ENCODE peak calls at places on chromosomes 7 and 10, in eight cellular contexts. Q is HepG2, Z is Peyer's patch, P is A549, K is GM12892, N is upper lobe of left lung, W is adrenal gland, B is tibial nerve. R is an unnamed sample.

GRCh38 chr7:5248201-5248885 is 34.4 kb upstream of the SLC29A4 start:
- DNase-seq in Q (no peak), Z (peak), P (no peak), K (no peak), N (peak), W (peak), B (no peak), R (no peak)

GRCh38 chr7:44132039-44132438 is 8.7 kb upstream of the POLD2 start:
- DNase-seq in Q (no peak), Z (no peak), P (no peak), K (no peak), N (no peak), W (no peak), B (no peak), R (no peak)

GRCh38 chr7:138900040-138900828 is 81.0 kb downstream of the KIAA1549 start:
- DNase-seq in Q (no peak), Z (no peak), P (no peak), K (no peak), N (no peak), W (peak), B (no peak), R (no peak)

GRCh38 chr10:115981056-115981455 is 291.9 kb downstream of the GFRA1 start:
- DNase-seq in Q (no peak), Z (no peak), P (no peak), K (no peak), N (no peak), W (no peak), B (no peak), R (no peak)

GRCh38 chr7:11613292-11613930 is 218.6 kb downstream of the THSD7A start:
- DNase-seq in Q (no peak), Z (no peak), P (no peak), K (no peak), N (no peak), W (no peak), B (no peak), R (no peak)

GRCh38 chr7:138981332-138982203 is at the start of gene KIAA1549:
- DNase-seq in Q (peak), Z (peak), P (peak), K (peak), N (peak), W (peak), B (no peak), R (peak)

GRCh38 chr7:15015545-15016314 is 113.2 kb upstream of the DGKB start:
- DNase-seq in Q (peak), Z (no peak), P (peak), K (no peak), N (no peak), W (peak), B (no peak), R (peak)

GRCh38 chr7:67302113-67303039 is 305.7 kb downstream of the TYW1 start:
- DNase-seq in Q (peak), Z (peak), P (peak), K (peak), N (peak), W (peak), B (peak), R (peak)

GRCh38 chr7:136103545-136104268 is 126.5 kb upstream of the MTPN start:
- DNase-seq in Q (no peak), Z (no peak), P (no peak), K (no peak), N (no peak), W (no peak), B (no peak), R (no peak)

GRCh38 chr7:102974366-102975236 is 61.8 kb downstream of the LRRC17 start:
- DNase-seq in Q (no peak), Z (no peak), P (no peak), K (no peak), N (no peak), W (no peak), B (no peak), R (no peak)

GRCh38 chr10:32253300-32253699 is 93.7 kb downstream of the EPC1 start:
- DNase-seq in Q (no peak), Z (no peak), P (peak), K (no peak), N (no peak), W (no peak), B (no peak), R (peak)

GRCh38 chr10:102959399-102959798 is 41.3 kb downstream of the CNNM2 start:
- DNase-seq in Q (no peak), Z (no peak), P (no peak), K (no peak), N (no peak), W (no peak), B (no peak), R (no peak)

GRCh38 chr10:96017227-96017687 is 26.1 kb upstream of the CCNJ start:
- DNase-seq in Q (peak), Z (no peak), P (peak), K (peak), N (no peak), W (no peak), B (no peak), R (peak)

GRCh38 chr10:13039761-13040160 is 38.2 kb upstream of the CCDC3 start:
- DNase-seq in Q (no peak), Z (no peak), P (no peak), K (no peak), N (no peak), W (no peak), B (no peak), R (no peak)

GRCh38 chr7:101733713-101734475 is 83.5 kb upstream of the CUX1 start:
- DNase-seq in Q (peak), Z (peak), P (no peak), K (no peak), N (peak), W (peak), B (no peak), R (peak)

GRCh38 chr10:77056650-77057049 is 581.0 kb downstream of the KCNMA1 start:
- DNase-seq in Q (no peak), Z (no peak), P (no peak), K (no peak), N (no peak), W (no peak), B (no peak), R (no peak)

GRCh38 chr7:72405871-72406270 is 6.3 kb downstream of the CALN1 start:
- DNase-seq in Q (no peak), Z (no peak), P (no peak), K (no peak), N (peak), W (no peak), B (no peak), R (no peak)

GRCh38 chr10:89414146-89414878 is at the start of gene IFIT5:
- DNase-seq in Q (peak), Z (peak), P (peak), K (peak), N (peak), W (peak), B (peak), R (peak)

GRCh38 chr7:2522780-2523433 is 3.3 kb downstream of the LFNG start:
- DNase-seq in Q (peak), Z (peak), P (peak), K (no peak), N (peak), W (no peak), B (no peak), R (peak)

GRCh38 chr10:71810048-71810750 is 36.9 kb upstream of the VSIR start:
- DNase-seq in Q (no peak), Z (no peak), P (no peak), K (no peak), N (no peak), W (no peak), B (no peak), R (no peak)

GRCh38 chr10:37754538-37755323 is 102.7 kb downstream of the ZNF248 start:
- DNase-seq in Q (peak), Z (no peak), P (peak), K (no peak), N (no peak), W (peak), B (no peak), R (peak)

GRCh38 chr10:72692897-72693598 is 1.1 kb downstream of the MCU start:
- DNase-seq in Q (no peak), Z (no peak), P (no peak), K (no peak), N (no peak), W (no peak), B (no peak), R (no peak)

GRCh38 chr10:93235686-93236085 is 162.0 kb downstream of the CYP26A1 start:
- DNase-seq in Q (peak), Z (no peak), P (peak), K (no peak), N (no peak), W (peak), B (no peak), R (peak)

GRCh38 chr7:45157653-45158401 is at the start of gene RAMP3:
- DNase-seq in Q (no peak), Z (no peak), P (no peak), K (no peak), N (peak), W (no peak), B (no peak), R (no peak)

GRCh38 chr10:95477175-95477520 is 84.0 kb downstream of the SORBS1 start:
- DNase-seq in Q (no peak), Z (no peak), P (no peak), K (no peak), N (no peak), W (no peak), B (no peak), R (no peak)

GRCh38 chr10:17409170-17409733 is 45.1 kb downstream of the ST8SIA6 start:
- DNase-seq in Q (peak), Z (no peak), P (peak), K (no peak), N (no peak), W (no peak), B (no peak), R (no peak)

GRCh38 chr10:131050162-131050766 is 261.3 kb downstream of the TCERG1L start:
- DNase-seq in Q (no peak), Z (no peak), P (no peak), K (no peak), N (no peak), W (no peak), B (no peak), R (no peak)

GRCh38 chr7:80078159-80078731 is 56.4 kb upstream of the GNAI1 start:
- DNase-seq in Q (no peak), Z (no peak), P (no peak), K (no peak), N (no peak), W (no peak), B (no peak), R (no peak)

GRCh38 chr10:7239312-7239985 is 171.4 kb downstream of the SFMBT2 start:
- DNase-seq in Q (no peak), Z (no peak), P (no peak), K (no peak), N (no peak), W (no peak), B (no peak), R (no peak)

GRCh38 chr10:12644380-12645144 is 295.2 kb downstream of the CAMK1D start:
- DNase-seq in Q (no peak), Z (no peak), P (no peak), K (no peak), N (no peak), W (no peak), B (no peak), R (no peak)

GRCh38 chr7:30983914-30984247 is 20.1 kb downstream of the GHRHR start:
- DNase-seq in Q (no peak), Z (no peak), P (no peak), K (no peak), N (no peak), W (no peak), B (no peak), R (no peak)

GRCh38 chr7:82805527-82805960 is 357.1 kb downstream of the PCLO start:
- DNase-seq in Q (peak), Z (no peak), P (peak), K (no peak), N (no peak), W (no peak), B (no peak), R (peak)

GRCh38 chr10:133364645-133365431 is 7.0 kb upstream of the FUOM start:
- DNase-seq in Q (no peak), Z (peak), P (no peak), K (no peak), N (no peak), W (no peak), B (no peak), R (no peak)

GRCh38 chr10:73859441-73860049 is 14.8 kb downstream of the CAMK2G start:
- DNase-seq in Q (no peak), Z (no peak), P (no peak), K (no peak), N (no peak), W (no peak), B (no peak), R (no peak)

GRCh38 chr10:53003094-53003493 is 230.5 kb upstream of the MBL2 start:
- DNase-seq in Q (no peak), Z (no peak), P (no peak), K (no peak), N (no peak), W (no peak), B (no peak), R (no peak)

GRCh38 chr10:4459531-4459930 is 366.5 kb upstream of the AKR1E2 start:
- DNase-seq in Q (peak), Z (no peak), P (peak), K (no peak), N (no peak), W (no peak), B (no peak), R (no peak)

GRCh38 chr10:133257489-133258065 is 19.1 kb downstream of the ADAM8 start:
- DNase-seq in Q (no peak), Z (peak), P (peak), K (peak), N (peak), W (peak), B (peak), R (no peak)

GRCh38 chr10:16521311-16522016 is at the start of gene C1QL3:
- DNase-seq in Q (no peak), Z (peak), P (no peak), K (peak), N (peak), W (no peak), B (no peak), R (no peak)

GRCh38 chr7:45182856-45183710 is 25.5 kb downstream of the RAMP3 start:
- DNase-seq in Q (no peak), Z (peak), P (no peak), K (no peak), N (no peak), W (peak), B (no peak), R (no peak)

DNA sequence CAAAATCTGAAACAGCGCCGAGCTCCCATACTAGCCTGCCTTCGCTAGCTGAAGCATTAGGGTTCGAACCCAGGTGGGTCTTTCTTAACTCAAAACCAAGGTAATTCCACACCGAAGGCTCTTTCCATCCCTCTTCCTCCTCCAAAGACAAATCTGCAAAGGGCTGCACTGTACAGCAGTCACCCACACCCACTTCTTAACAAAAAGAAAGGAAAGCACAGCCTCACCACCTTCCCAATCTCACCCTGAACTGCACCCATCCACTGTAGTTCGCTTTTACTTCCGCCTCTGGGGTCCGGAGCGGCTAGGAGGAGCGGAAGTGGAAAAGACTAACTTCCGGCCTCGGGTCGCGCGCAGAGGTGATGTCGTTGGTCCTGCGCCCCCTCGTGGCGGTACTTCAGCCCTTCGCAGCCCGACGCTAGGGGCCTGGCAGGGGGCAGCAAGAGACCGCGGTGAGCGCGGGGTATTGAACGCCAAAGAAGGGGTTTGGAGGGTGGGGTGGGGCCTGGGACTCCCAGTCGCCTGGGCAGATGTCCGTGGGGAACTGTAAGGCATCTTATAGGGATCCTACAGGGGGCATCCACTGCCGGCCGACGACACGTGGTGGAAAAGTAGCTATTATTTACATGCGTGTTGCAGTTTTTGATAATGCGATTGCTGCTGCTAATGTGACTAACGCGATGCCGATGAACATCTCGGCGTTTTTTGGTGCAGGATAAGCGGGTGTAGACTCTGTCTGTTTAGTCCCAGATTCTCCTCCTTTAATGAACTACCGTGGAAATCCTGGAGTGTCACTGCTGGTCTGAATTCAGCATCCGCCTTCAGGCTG is at the start of gene MTERF1:
- DNase-seq in Q (peak), Z (peak), P (peak), K (peak), N (peak), W (peak), B (peak), R (peak)
- TF ChIP-seq POLR2A in Q (peak), Z (no peak), P (peak), K (peak), N (peak), W (no peak), B (no peak), R (peak)

GRCh38 chr7:156949541-156950380 is at the start of gene NOM1:
- DNase-seq in Q (peak), Z (peak), P (peak), K (peak), N (peak), W (peak), B (peak), R (peak)
- TF ChIP-seq POLR2A in Q (peak), Z (peak), P (peak), K (peak), N (peak), W (no peak), B (peak), R (peak)

GRCh38 chr10:30434273-30435067 is 486 bp downstream of the MAP3K8 start:
- DNase-seq in Q (peak), Z (peak), P (peak), K (peak), N (peak), W (peak), B (peak), R (peak)
- TF ChIP-seq POLR2A in Q (peak), Z (peak), P (peak), K (peak), N (peak), W (peak), B (peak), R (no peak)

GRCh38 chr10:79316671-79317431 is 30.4 kb upstream of the PPIF start:
- DNase-seq in Q (peak), Z (peak), P (peak), K (peak), N (no peak), W (no peak), B (no peak), R (no peak)
- TF ChIP-seq POLR2A in Q (peak), Z (no peak), P (no peak), K (peak), N (no peak), W (no peak), B (no peak), R (no peak)

GRCh38 chr7:112449902-112450806 is at the start of gene IFRD1:
- DNase-seq in Q (peak), Z (peak), P (peak), K (peak), N (peak), W (peak), B (peak), R (peak)
- TF ChIP-seq POLR2A in Q (peak), Z (peak), P (peak), K (peak), N (peak), W (peak), B (peak), R (peak)

R was measured in H54.